ENCODE peak calls at places on chromosome 12, in four cellular contexts. A is A549, Z is GM23338, L is ovary. T is an unnamed sample.
A peak's percentile ranks its signal among the peaks of the same experiment; 100 is the strongest.

GRCh38 chr12:48454675-48455074 is 17.7 kb upstream of the ANP32D start:
- DNase-seq in A (peak; percentile 50), Z (peak; percentile 59), L (no peak), T (peak; percentile 45)

GRCh38 chr12:127592278-127592677 is 674.7 kb upstream of the TMEM132C start:
- DNase-seq in A (no peak), Z (no peak), L (no peak), T (no peak)

GRCh38 chr12:40663781-40664180 is 28.5 kb upstream of the CNTN1 start:
- DNase-seq in A (no peak), Z (no peak), L (no peak), T (no peak)

GRCh38 chr12:27219693-27220056 is 24.4 kb upstream of the STK38L start:
- DNase-seq in A (no peak), Z (no peak), L (no peak), T (no peak)

GRCh38 chr12:89350661-89351488 is 1.4 kb downstream of the DUSP6 start:
- DNase-seq in A (no peak), Z (no peak), L (no peak), T (peak; percentile 58)

GRCh38 chr12:11651785-11652184 is 2.3 kb downstream of the ETV6 start:
- DNase-seq in A (no peak), Z (no peak), L (no peak), T (peak; percentile 63)

GRCh38 chr12:8030189-8030588 is 2.3 kb upstream of the FOXJ2 start:
- DNase-seq in A (no peak), Z (no peak), L (no peak), T (no peak)

GRCh38 chr12:87812711-87813110 is 216.5 kb downstream of the C12orf50 start:
- DNase-seq in A (no peak), Z (no peak), L (no peak), T (no peak)

GRCh38 chr12:121803861-121804416 is at the start of gene SETD1B:
- DNase-seq in A (peak; percentile 76), Z (peak; percentile 82), L (peak; percentile 64), T (peak; percentile 91)

GRCh38 chr12:94207467-94208432 is 59.4 kb downstream of the PLXNC1 start:
- DNase-seq in A (no peak), Z (no peak), L (no peak), T (no peak)

GRCh38 chr12:54759751-54760150 is 94.6 kb upstream of the MUCL1 start:
- DNase-seq in A (peak; percentile 56), Z (peak; percentile 87), L (no peak), T (peak; percentile 71)

GRCh38 chr12:113505941-113506340 is 34.3 kb upstream of the LHX5 start:
- DNase-seq in A (no peak), Z (no peak), L (no peak), T (no peak)

GRCh38 chr12:29599397-29599796 is 101.9 kb upstream of the OVCH1 start:
- DNase-seq in A (no peak), Z (no peak), L (peak; percentile 56), T (peak; percentile 40)

GRCh38 chr12:15423629-15424028 is 101.3 kb downstream of the PTPRO start:
- DNase-seq in A (no peak), Z (no peak), L (no peak), T (no peak)

GRCh38 chr12:60724984-60725383 is 1129.2 kb downstream of the SLC16A7 start:
- DNase-seq in A (no peak), Z (no peak), L (no peak), T (no peak)

GRCh38 chr12:69932154-69932553 is 107.1 kb downstream of the MYRFL start:
- DNase-seq in A (no peak), Z (peak; percentile 83), L (no peak), T (no peak)

GRCh38 chr12:19688489-19688888 is 249.2 kb downstream of the AEBP2 start:
- DNase-seq in A (no peak), Z (no peak), L (no peak), T (no peak)

GRCh38 chr12:84911331-84912190 is 1.0 kb downstream of the SLC6A15 start:
- DNase-seq in A (peak; percentile 72), Z (peak; percentile 98), L (peak; percentile 42), T (peak; percentile 16)
- H3K4me3 ChIP-seq in A (peak overlapping the region; percentile 47), Z (peak overlapping the region; percentile 89), L (peak overlapping the region; percentile 33), T (no peak overlapping the region)

GRCh38 chr12:24595652-24596235 is 353.2 kb downstream of the BCAT1 start:
- DNase-seq in A (peak; percentile 9), Z (peak; percentile 62), L (no peak), T (peak; percentile 21)
- TF ChIP-seq CTCF in A (no peak), Z (peak; percentile 65), L (no peak), T (peak; percentile 46)

DNA sequence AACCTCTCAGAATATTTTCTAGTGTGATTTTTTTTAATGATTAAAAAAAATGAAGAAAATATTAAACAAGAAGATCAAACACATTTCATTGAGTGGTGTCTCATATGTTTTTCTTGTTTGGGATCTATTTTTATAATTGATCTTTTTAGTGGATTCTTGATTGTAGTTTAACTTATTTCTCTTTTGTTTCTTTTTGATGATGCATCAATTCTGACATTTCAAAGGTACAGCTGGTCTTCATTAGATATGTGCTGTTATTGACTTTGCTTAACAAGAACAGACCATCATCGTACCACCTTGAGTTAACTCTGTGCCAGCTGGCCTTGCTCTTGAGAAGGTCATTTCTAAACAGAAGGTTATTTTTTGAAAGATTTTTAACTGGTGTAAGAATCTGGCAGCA is 45.8 kb upstream of the FGD4 start:
- DNase-seq in A (no peak), Z (no peak), L (no peak), T (no peak)
- H3K4me3 ChIP-seq in A (no peak overlapping the region), Z (no peak overlapping the region), L (no peak overlapping the region), T (no peak overlapping the region)

DNA sequence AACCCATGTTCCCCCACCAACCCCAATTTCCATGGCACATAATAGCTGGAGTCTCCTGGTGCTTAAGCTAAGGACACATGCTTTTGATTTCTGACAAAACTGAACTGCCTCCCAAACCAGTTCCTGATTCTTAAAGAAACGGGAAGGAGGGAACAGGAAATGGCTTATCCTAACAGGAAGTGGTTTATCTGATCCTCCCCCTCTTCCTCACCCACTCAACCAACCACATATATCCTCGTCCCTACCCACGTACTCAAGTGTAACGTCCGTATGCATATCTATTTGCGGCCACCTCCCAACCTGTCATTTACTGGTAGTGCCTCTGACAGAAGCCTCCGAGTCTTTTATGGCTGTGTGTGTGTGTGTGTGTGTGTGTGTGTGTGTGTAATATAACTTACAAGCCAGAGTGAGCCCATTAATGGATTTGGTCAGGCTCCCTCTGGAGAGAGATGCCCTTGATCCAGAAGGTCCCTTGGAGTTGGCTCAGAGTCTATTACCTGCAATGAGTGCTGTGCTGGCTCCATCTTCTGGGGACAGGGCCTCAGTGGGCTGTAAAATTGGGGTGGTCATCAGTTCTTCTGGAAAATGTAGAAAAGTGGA is 7.7 kb downstream of the DAZAP2 start:
- DNase-seq in A (no peak), Z (no peak), L (no peak), T (peak; percentile 94)
- TF ChIP-seq CTCF in A (no peak), Z (peak; percentile 36), L (no peak), T (no peak)

DNA sequence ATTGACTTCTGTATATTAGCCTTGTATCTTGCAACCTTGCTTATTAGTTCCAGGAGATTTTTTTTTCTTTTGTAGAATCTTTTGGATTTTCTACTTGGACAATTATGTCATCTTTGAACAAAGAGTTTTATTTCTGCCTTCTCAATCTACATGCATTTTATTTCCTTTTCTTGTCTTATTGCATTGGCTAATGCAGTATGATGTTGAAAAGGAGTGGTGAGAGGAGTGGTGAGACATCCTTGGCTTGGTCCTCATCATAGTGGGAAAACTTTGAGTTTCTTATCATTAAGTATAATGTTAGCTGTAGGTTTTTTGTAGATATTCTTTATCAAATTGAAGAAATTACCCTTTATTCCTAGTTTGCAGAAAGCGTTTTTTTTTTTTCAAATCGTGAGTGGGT is 80.6 kb downstream of the RFX4 start:
- DNase-seq in A (no peak), Z (no peak), L (no peak), T (no peak)
- H3K4me3 ChIP-seq in A (no peak overlapping the region), Z (no peak overlapping the region), L (no peak overlapping the region), T (no peak overlapping the region)

GRCh38 chr12:2937500-2937899 is 21.7 kb upstream of the TEAD4 start:
- DNase-seq in A (no peak), Z (no peak), L (no peak), T (no peak)
- TF ChIP-seq CTCF in A (no peak), Z (no peak), L (no peak), T (no peak)

DNA sequence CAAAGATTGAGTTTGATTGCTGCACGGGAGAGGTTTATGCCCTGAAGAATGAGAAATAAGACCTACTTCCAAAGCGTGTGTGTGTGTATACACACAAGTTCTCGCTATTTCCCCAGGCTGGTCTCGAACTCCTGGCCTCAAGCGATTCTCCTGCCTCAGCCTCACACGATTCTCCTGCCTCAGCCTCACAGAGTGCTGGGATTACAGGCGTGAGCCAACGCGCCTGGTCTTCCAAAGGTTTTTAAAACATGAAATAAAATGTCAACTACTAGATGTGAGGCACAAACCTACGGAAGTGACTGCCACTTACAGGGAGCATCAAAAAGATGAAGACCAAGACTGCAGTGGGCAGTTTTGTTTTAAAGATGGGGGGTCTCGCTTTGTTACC is 622 bp upstream of the WASHC3 start:
- DNase-seq in A (no peak), Z (no peak), L (no peak), T (no peak)
- H3K4me3 ChIP-seq in A (peak overlapping the region; percentile 64), Z (peak overlapping the region; percentile 68), L (peak overlapping the region; percentile 78), T (peak overlapping the region; percentile 12)

GRCh38 chr12:80622271-80622670 is 85.2 kb upstream of the MYF6 start:
- DNase-seq in A (peak; percentile 23), Z (peak; percentile 24), L (no peak), T (peak; percentile 18)
- TF ChIP-seq CTCF in A (peak; percentile 26), Z (peak; percentile 39), L (no peak), T (peak; percentile 27)

DNA sequence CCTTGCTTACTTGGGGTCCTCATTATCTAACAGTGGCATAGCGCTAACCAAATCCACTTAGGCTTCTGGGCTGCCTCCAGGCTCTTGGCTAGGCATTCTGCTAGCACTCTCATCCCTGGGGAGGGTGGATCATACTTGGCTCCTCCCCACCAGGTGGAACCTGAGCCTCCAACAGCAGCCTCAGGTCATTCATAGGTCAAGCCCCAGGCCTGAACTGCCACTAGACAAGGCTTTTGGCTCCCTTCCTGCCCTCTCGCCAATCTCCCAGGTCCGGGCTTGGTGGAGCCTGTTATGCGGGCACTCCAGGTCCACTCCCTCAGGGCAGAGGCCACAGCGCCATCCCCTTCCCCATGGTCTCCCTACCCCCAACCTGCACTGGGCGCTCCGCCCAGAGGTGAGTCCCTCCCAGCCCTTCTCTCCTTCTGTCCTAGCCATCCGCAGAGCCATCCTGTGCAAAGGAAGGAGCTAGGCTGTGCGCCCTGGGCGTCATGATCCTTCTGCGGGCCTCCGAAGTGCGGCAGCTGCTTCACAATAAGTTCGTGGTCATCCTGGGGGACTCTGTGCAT is 154.9 kb upstream of the AMIGO2 start:
- DNase-seq in A (peak; percentile 46), Z (peak; percentile 36), L (no peak), T (no peak)
- H3K4me3 ChIP-seq in A (no peak overlapping the region), Z (no peak overlapping the region), L (no peak overlapping the region), T (no peak overlapping the region)